ENCODE peak calls at places on chromosomes 3 and 15, in six cellular contexts. F is HepG2, G is K562, J is GM23338, T is H1, B is WTC11. D is an unnamed sample.
A peak's percentile ranks its signal among the peaks of the same experiment; 100 is the strongest.

GRCh38 chr3:123076496-123077418 is 9.9 kb downstream of the PDIA5 start:
- DNase-seq in F (no peak), G (no peak), J (no peak), T (no peak), B (no peak), D (no peak)

GRCh38 chr3:47008258-47008671 is 28.8 kb downstream of the NBEAL2 start:
- DNase-seq in F (no peak), G (no peak), J (no peak), T (no peak), B (no peak), D (no peak)

GRCh38 chr3:188179006-188179966 is 25.3 kb downstream of the LPP start:
- DNase-seq in F (no peak), G (no peak), J (peak; percentile 37), T (no peak), B (no peak), D (no peak)

GRCh38 chr3:123695152-123695551 is 110.3 kb upstream of the HACD2 start:
- DNase-seq in F (peak; percentile 60), G (no peak), J (no peak), T (no peak), B (no peak), D (no peak)

GRCh38 chr15:44535092-44535491 is 1.9 kb upstream of the EIF3J start:
- DNase-seq in F (no peak), G (no peak), J (no peak), T (no peak), B (no peak), D (no peak)

GRCh38 chr15:86915811-86916331 is 836.2 kb downstream of the AGBL1 start:
- DNase-seq in F (peak; percentile 31), G (peak; percentile 22), J (peak; percentile 76), T (no peak), B (peak; percentile 36), D (no peak)

GRCh38 chr3:46923559-46924350 is 46.2 kb downstream of the PTH1R start:
- DNase-seq in F (peak; percentile 31), G (peak; percentile 75), J (peak; percentile 82), T (no peak), B (peak; percentile 69), D (no peak)

GRCh38 chr3:117096549-117096948 is 387.0 kb downstream of the TUSC7 start:
- DNase-seq in F (no peak), G (no peak), J (no peak), T (no peak), B (no peak), D (no peak)

GRCh38 chr15:69815793-69816192 is 281.9 kb downstream of the TLE3 start:
- DNase-seq in F (no peak), G (no peak), J (no peak), T (no peak), B (no peak), D (no peak)

GRCh38 chr3:7618606-7619005 is 757.7 kb downstream of the GRM7 start:
- DNase-seq in F (no peak), G (no peak), J (no peak), T (no peak), B (no peak), D (no peak)

GRCh38 chr3:46921041-46921440 is 43.5 kb downstream of the PTH1R start:
- DNase-seq in F (no peak), G (no peak), J (no peak), T (no peak), B (no peak), D (no peak)

GRCh38 chr3:38163117-38163870 is 2.0 kb upstream of the OXSR1 start:
- DNase-seq in F (peak; percentile 41), G (peak; percentile 41), J (peak; percentile 51), T (no peak), B (no peak), D (no peak)

GRCh38 chr3:66756468-66757036 is 241.6 kb upstream of the KBTBD8 start:
- DNase-seq in F (no peak), G (no peak), J (peak; percentile 25), T (no peak), B (no peak), D (no peak)

GRCh38 chr15:92677998-92678397 is 22.4 kb upstream of the FAM174B start:
- DNase-seq in F (no peak), G (no peak), J (no peak), T (no peak), B (no peak), D (no peak)

GRCh38 chr3:1613962-1614361 is 484.7 kb upstream of the CNTN4 start:
- DNase-seq in F (no peak), G (no peak), J (no peak), T (no peak), B (no peak), D (no peak)

GRCh38 chr3:11291808-11292207 is 19.6 kb downstream of the ATG7 start:
- DNase-seq in F (no peak), G (no peak), J (no peak), T (no peak), B (no peak), D (no peak)

GRCh38 chr15:95369202-95369601 is 961.3 kb upstream of the NR2F2 start:
- DNase-seq in F (no peak), G (no peak), J (no peak), T (no peak), B (no peak), D (no peak)

GRCh38 chr15:71066983-71067382 is 48.3 kb upstream of the THSD4 start:
- DNase-seq in F (no peak), G (no peak), J (no peak), T (no peak), B (no peak), D (no peak)

GRCh38 chr15:75358771-75359536 is 9.5 kb downstream of the MAN2C1 start:
- DNase-seq in F (no peak), G (no peak), J (no peak), T (no peak), B (no peak), D (no peak)

GRCh38 chr15:69031013-69032001 is 16.8 kb downstream of the NOX5 start:
- DNase-seq in F (no peak), G (peak; percentile 71), J (peak; percentile 91), T (peak; percentile 53), B (peak; percentile 81), D (no peak)

GRCh38 chr3:160564949-160565441 is 376 bp downstream of the KPNA4 start:
- DNase-seq in F (peak; percentile 28), G (peak; percentile 62), J (peak; percentile 68), T (no peak), B (peak; percentile 66), D (no peak)

GRCh38 chr3:20056727-20057611 is 16.7 kb downstream of the KAT2B start:
- DNase-seq in F (no peak), G (no peak), J (no peak), T (no peak), B (no peak), D (no peak)

GRCh38 chr3:57087361-57088092 is 27.1 kb downstream of the SPATA12 start:
- DNase-seq in F (no peak), G (no peak), J (no peak), T (no peak), B (no peak), D (no peak)
- TF ChIP-seq CREB1 in F (no peak), G (no peak), J (no peak), T (no peak), B (no peak), D (no peak)

GRCh38 chr15:67157779-67158366 is 92.5 kb downstream of the SMAD3 start:
- DNase-seq in F (no peak), G (no peak), J (no peak), T (no peak), B (no peak), D (no peak)
- TF ChIP-seq CREB1 in F (no peak), G (no peak), J (no peak), T (no peak), B (no peak), D (no peak)

GRCh38 chr3:64408770-64409169 is 183.5 kb upstream of the PRICKLE2 start:
- DNase-seq in F (no peak), G (no peak), J (no peak), T (no peak), B (no peak), D (no peak)
- TF ChIP-seq CREB1 in F (no peak), G (no peak), J (no peak), T (no peak), B (no peak), D (no peak)

GRCh38 chr15:56918907-56919707 is 663 bp downstream of the TCF12 start:
- DNase-seq in F (peak; percentile 25), G (peak; percentile 54), J (peak; percentile 77), T (no peak), B (peak; percentile 60), D (no peak)
- TF ChIP-seq CREB1 in F (no peak), G (no peak), J (no peak), T (no peak), B (no peak), D (peak; percentile 20)

GRCh38 chr3:195394024-195394423 is 48.8 kb downstream of the ACAP2 start:
- DNase-seq in F (no peak), G (no peak), J (no peak), T (no peak), B (no peak), D (no peak)

GRCh38 chr3:195384952-195385351 is 57.9 kb downstream of the ACAP2 start:
- DNase-seq in F (no peak), G (no peak), J (no peak), T (no peak), B (no peak), D (no peak)

GRCh38 chr3:195386739-195387138 is 56.1 kb downstream of the ACAP2 start:
- DNase-seq in F (no peak), G (no peak), J (no peak), T (no peak), B (no peak), D (no peak)

GRCh38 chr3:195385526-195385925 is 57.3 kb downstream of the ACAP2 start:
- DNase-seq in F (no peak), G (no peak), J (peak; percentile 84), T (no peak), B (no peak), D (no peak)

GRCh38 chr3:195388380-195388779 is 54.4 kb downstream of the ACAP2 start:
- DNase-seq in F (peak; percentile 2), G (no peak), J (no peak), T (no peak), B (no peak), D (no peak)
- TF ChIP-seq CREB1 in F (no peak), G (no peak), J (no peak), T (no peak), B (no peak), D (no peak)

DNA sequence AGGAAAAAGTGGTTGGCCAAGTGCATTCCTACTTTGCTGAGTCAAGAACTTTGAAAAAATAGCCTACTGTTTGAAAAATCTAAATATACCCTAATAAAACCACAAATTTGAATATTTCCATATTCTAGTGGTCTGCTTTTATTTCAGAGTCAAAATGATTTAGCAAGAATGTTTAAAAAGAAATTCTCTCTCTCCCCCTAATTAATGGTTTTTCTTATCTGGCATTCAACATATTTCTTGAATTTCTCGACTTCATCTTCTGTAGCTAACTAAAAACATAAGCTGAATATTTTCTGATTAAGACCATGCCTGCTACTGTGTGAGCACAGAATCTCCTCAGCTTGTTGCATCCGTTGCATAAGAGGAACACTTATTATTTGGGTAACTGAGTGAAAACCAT is 563.5 kb upstream of the TBL1XR1 start:
- DNase-seq in F (no peak), G (no peak), J (no peak), T (no peak), B (no peak), D (no peak)
- TF ChIP-seq CREB1 in F (no peak), G (no peak), J (no peak), T (no peak), B (no peak), D (no peak)